ENCODE peak calls at places on chromosomes 16 and 17, in nine cellular contexts. Z is cardiac muscle cell; K is lung; U is Panc1; S is mesendoderm; I is left lung; P is CD4-positive, alpha-beta memory T cell; Q is right lobe of liver; H is tibial artery. T is an unnamed sample.
A peak's percentile ranks its signal among the peaks of the same experiment; 100 is the strongest.

GRCh38 chr17:7747586-7747985 is 30.0 kb downstream of the DNAH2 start:
- DNase-seq in U (no peak), Z (peak; percentile 89), P (no peak), S (peak; percentile 66), Q (no peak), K (no peak), I (no peak), H (no peak), T (no peak)

GRCh38 chr16:84813141-84813933 is 6.4 kb upstream of the CRISPLD2 start:
- DNase-seq in H (no peak), P (no peak), I (no peak), S (no peak), Z (no peak), K (no peak), Q (no peak), U (no peak), T (no peak)

GRCh38 chr16:48081656-48082055 is 74.1 kb downstream of the ABCC12 start:
- DNase-seq in S (no peak), Z (peak; percentile 54), I (no peak), U (peak; percentile 4), K (no peak), Q (no peak), H (no peak), P (no peak), T (no peak)

GRCh38 chr16:11320170-11320569 is 25.1 kb upstream of the RMI2 start:
- DNase-seq in K (no peak), I (no peak), U (no peak), Q (no peak), Z (no peak), S (no peak), H (no peak), P (no peak), T (no peak)

GRCh38 chr17:1830288-1830687 is 483 bp downstream of the RPA1 start:
- DNase-seq in Z (peak; percentile 4), U (no peak), K (no peak), S (peak; percentile 60), P (peak; percentile 39), H (no peak), I (no peak), Q (no peak), T (no peak)

GRCh38 chr16:75621170-75621477 is 2.0 kb downstream of the ADAT1 start:
- DNase-seq in S (peak; percentile 56), I (no peak), H (no peak), Z (peak; percentile 60), Q (no peak), P (peak; percentile 19), U (no peak), K (no peak), T (no peak)

GRCh38 chr17:69828087-69828486 is 246.9 kb upstream of the KCNJ16 start:
- DNase-seq in H (no peak), Q (no peak), P (no peak), S (no peak), U (no peak), K (no peak), I (no peak), Z (peak; percentile 24), T (no peak)

GRCh38 chr17:1498869-1499268 is 6.4 kb upstream of the MYO1C start:
- DNase-seq in H (no peak), K (no peak), I (no peak), S (no peak), Q (no peak), U (no peak), P (no peak), Z (peak; percentile 47), T (no peak)

GRCh38 chr17:55532670-55533069 is 21.4 kb upstream of the SMIM36 start:
- DNase-seq in Z (no peak), I (no peak), U (no peak), K (no peak), P (no peak), H (no peak), Q (no peak), S (no peak), T (no peak)

GRCh38 chr17:79791354-79792123 is 5.3 kb downstream of the CBX8 start:
- DNase-seq in Z (no peak), P (no peak), I (no peak), H (no peak), Q (peak; percentile 27), K (no peak), S (peak; percentile 24), U (no peak), T (no peak)

GRCh38 chr16:57008440-57008839 is 19.1 kb downstream of the NLRC5 start:
- DNase-seq in Z (no peak), U (no peak), H (no peak), K (no peak), Q (no peak), S (no peak), P (no peak), I (no peak), T (no peak)

GRCh38 chr17:6870841-6871240 is 39.3 kb upstream of the TEKT1 start:
- DNase-seq in U (no peak), K (no peak), H (no peak), Q (no peak), S (no peak), I (no peak), P (no peak), Z (peak; percentile 35), T (no peak)

GRCh38 chr17:46764709-46765401 is 53.6 kb downstream of the WNT3 start:
- DNase-seq in P (no peak), H (no peak), I (peak; percentile 67), U (no peak), K (peak; percentile 58), Z (peak; percentile 91), S (peak; percentile 64), Q (no peak), T (no peak)

GRCh38 chr17:17890773-17891759 is 54.3 kb upstream of the SREBF1 start:
- DNase-seq in I (peak; percentile 64), H (no peak), U (peak; percentile 52), S (peak; percentile 89), Z (peak; percentile 80), K (peak; percentile 58), P (peak; percentile 40), Q (peak; percentile 73), T (peak; percentile 13)

GRCh38 chr16:85583491-85584181 is 29.5 kb upstream of the GSE1 start:
- DNase-seq in Q (no peak), S (no peak), P (no peak), K (no peak), Z (peak; percentile 53), H (no peak), I (no peak), U (no peak), T (no peak)

GRCh38 chr16:66660422-66661209 is 35.9 kb downstream of the CMTM4 start:
- DNase-seq in P (no peak), Q (peak; percentile 73), H (peak; percentile 84), I (peak; percentile 76), U (no peak), Z (peak; percentile 88), S (peak; percentile 81), K (peak; percentile 41), T (no peak)

GRCh38 chr16:67942200-67942509 is 1.8 kb downstream of the LCAT start:
- DNase-seq in P (peak; percentile 24), H (no peak), U (no peak), Q (no peak), K (no peak), Z (peak; percentile 40), I (no peak), S (peak; percentile 75), T (no peak)

GRCh38 chr16:86951041-86951822 is 366.0 kb downstream of the C16orf95 start:
- DNase-seq in U (no peak), H (no peak), Z (no peak), P (no peak), I (no peak), K (no peak), S (no peak), Q (no peak), T (no peak)

GRCh38 chr16:12763517-12763916 is 40.2 kb downstream of the CPPED1 start:
- DNase-seq in U (no peak), I (no peak), Z (peak; percentile 60), Q (no peak), P (no peak), S (peak; percentile 40), H (no peak), K (no peak), T (no peak)

GRCh38 chr17:57067162-57067561 is 17.9 kb upstream of the AKAP1 start:
- DNase-seq in Z (no peak), K (no peak), Q (no peak), I (no peak), S (no peak), H (no peak), P (no peak), U (no peak), T (no peak)
- H3K27ac ChIP-seq in Z (no peak overlapping the region), K (no peak overlapping the region), Q (no peak overlapping the region), I (no peak overlapping the region), S (no peak overlapping the region), H (no peak overlapping the region), P (no peak overlapping the region), U (no peak overlapping the region), T (no peak overlapping the region)

DNA sequence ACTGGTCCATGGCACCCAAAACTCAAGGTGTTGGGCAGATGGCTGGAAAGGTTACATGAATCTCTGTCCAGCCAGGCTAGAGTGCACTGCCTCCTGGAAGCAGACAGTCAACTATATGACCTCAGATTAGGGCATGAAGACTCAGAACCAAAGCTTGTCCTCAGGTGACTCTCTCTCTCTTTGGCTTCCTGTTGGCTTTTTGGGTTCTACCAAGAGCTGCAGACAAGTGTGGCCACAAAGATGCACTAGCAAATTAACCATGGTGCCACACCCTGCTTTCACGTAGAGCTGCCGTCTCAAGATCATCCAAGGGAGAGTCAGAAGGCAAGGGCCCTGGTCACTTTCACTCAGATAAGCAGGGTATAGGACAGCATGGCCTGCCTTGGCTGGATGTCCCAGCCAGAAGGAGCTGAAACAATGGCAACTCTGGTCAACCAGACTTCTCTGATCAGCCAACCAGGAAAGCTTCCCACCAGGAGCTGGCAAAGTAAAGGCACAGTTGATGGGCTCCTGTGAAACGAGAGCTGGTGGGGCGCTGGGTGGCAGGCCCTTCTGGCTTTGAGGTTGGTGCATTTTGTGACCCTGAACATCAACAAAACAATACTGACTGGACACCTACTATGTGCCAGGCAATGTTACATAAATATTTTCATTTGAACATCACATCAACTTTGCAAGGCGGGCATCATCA is 31.9 kb downstream of the CUEDC1 start:
- DNase-seq in S (no peak), P (no peak), U (no peak), I (no peak), K (no peak), Q (no peak), H (no peak), Z (no peak), T (no peak)
- H3K4me1 ChIP-seq in S (peaks cover 7% of the 10 kb centered on the region), P (no peaks in the 10 kb centered on the region), U (peaks cover 67% of the 10 kb centered on the region), I (peaks cover 23% of the 10 kb centered on the region), K (peaks cover 27% of the 10 kb centered on the region), Q (peaks cover 6% of the 10 kb centered on the region), H (peaks cover 52% of the 10 kb centered on the region), Z (peaks cover 5% of the 10 kb centered on the region), T (no peaks in the 10 kb centered on the region)

GRCh38 chr17:83195330-83196087 is 116.1 kb downstream of the METRNL start:
- DNase-seq in Q (no peak), I (peak; percentile 32), U (no peak), S (no peak), H (peak; percentile 97), Z (peak; percentile 34), P (no peak), K (no peak), T (no peak)
- H3K4me3 ChIP-seq in Q (no peak overlapping the region), I (no peak overlapping the region), U (no peak overlapping the region), S (no peak overlapping the region), H (peak overlapping the region; percentile 4), Z (no peak overlapping the region), P (no peak overlapping the region), K (no peak overlapping the region), T (no peak overlapping the region)

DNA sequence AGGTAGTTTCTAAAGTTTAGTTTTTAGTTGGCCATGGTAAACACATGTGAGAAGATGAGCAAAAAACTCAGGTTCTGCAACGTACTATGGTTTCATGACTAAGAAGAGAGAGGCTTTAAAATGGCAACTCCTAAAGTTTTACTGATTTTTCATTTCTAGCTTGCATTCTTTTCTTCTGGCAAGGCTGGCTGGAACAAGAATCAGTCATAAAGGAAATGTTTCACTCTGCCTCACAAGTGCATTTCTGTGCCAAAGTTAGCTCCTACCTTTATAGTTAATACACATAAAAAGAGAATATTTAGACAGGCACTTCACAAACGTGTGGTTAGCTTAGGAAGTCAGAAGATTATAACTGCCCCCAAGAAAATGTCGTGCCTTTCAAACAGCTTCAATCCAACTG is 417.1 kb upstream of the CDH11 start:
- DNase-seq in S (no peak), P (no peak), K (no peak), Q (no peak), U (no peak), H (no peak), Z (peak; percentile 30), I (no peak), T (no peak)
- H3K27ac ChIP-seq in S (no peak overlapping the region), P (no peak overlapping the region), K (no peak overlapping the region), Q (no peak overlapping the region), U (no peak overlapping the region), H (no peak overlapping the region), Z (no peak overlapping the region), I (no peak overlapping the region), T (no peak overlapping the region)